ENCODE peak calls at places on chromosomes 12 and 14, in seven cellular contexts. H is AG10803; D is skeletal muscle cell; E is CD4-positive, alpha-beta T cell; X is prostate gland; V is iris pigment epithelial cell; C is K562. O is an unnamed sample.

GRCh38 chr14:81480741-81481140 is 52.9 kb downstream of the SEL1L start:
- DNase-seq in D (no peak), C (no peak), H (no peak), V (no peak), X (no peak), E (no peak), O (no peak)

GRCh38 chr12:62082448-62082847 is 177.8 kb upstream of the USP15 start:
- DNase-seq in C (no peak), X (no peak), E (no peak), H (no peak), V (no peak), D (no peak), O (no peak)

GRCh38 chr12:39380090-39380489 is 62.8 kb downstream of the KIF21A start:
- DNase-seq in X (no peak), H (no peak), D (no peak), C (no peak), E (no peak), V (no peak), O (no peak)

GRCh38 chr12:118063567-118064391 is 2.8 kb upstream of the WSB2 start:
- DNase-seq in H (peak; percentile 53), D (no peak), C (no peak), E (no peak), X (no peak), V (no peak), O (no peak)

GRCh38 chr12:50618864-50619609 is 114.3 kb downstream of the DIP2B start:
- DNase-seq in D (no peak), X (no peak), E (no peak), V (peak; percentile 71), C (no peak), H (no peak), O (no peak)

GRCh38 chr12:109571773-109572505 is 1.4 kb downstream of the MMAB start:
- DNase-seq in H (no peak), D (no peak), C (no peak), X (peak; percentile 43), E (no peak), V (no peak), O (no peak)

GRCh38 chr12:122909442-122910288 is 13.7 kb upstream of the VPS37B start:
- DNase-seq in X (no peak), V (no peak), E (no peak), H (no peak), D (no peak), C (no peak), O (no peak)

GRCh38 chr14:105064721-105065143 is 498 bp downstream of the GPR132 start:
- DNase-seq in V (peak; percentile 32), E (no peak), C (no peak), X (no peak), D (no peak), H (no peak), O (no peak)

GRCh38 chr12:104372048-104372720 is 68.6 kb downstream of the EID3 start:
- DNase-seq in C (no peak), H (no peak), E (peak; percentile 3), D (no peak), X (no peak), V (no peak), O (peak; percentile 37)

GRCh38 chr12:23133471-23133870 is 508.5 kb downstream of the ETNK1 start:
- DNase-seq in E (no peak), D (no peak), C (no peak), H (no peak), X (no peak), V (no peak), O (no peak)

GRCh38 chr12:20268771-20269170 is 99.6 kb upstream of the PDE3A start:
- DNase-seq in E (no peak), D (no peak), X (no peak), V (no peak), C (no peak), H (no peak), O (no peak)

GRCh38 chr14:25381498-25381897 is 331.6 kb upstream of the STXBP6 start:
- DNase-seq in E (no peak), X (no peak), H (no peak), D (no peak), V (no peak), C (peak; percentile 0), O (no peak)

GRCh38 chr12:127559349-127560040 is 707.5 kb upstream of the TMEM132C start:
- DNase-seq in V (peak; percentile 95), X (no peak), C (peak; percentile 45), H (peak; percentile 98), D (peak; percentile 94), E (no peak), O (no peak)

GRCh38 chr12:123141615-123142517 is 9.0 kb downstream of the PITPNM2 start:
- DNase-seq in V (peak; percentile 88), X (no peak), H (peak; percentile 71), C (peak; percentile 44), D (peak; percentile 43), E (no peak), O (peak; percentile 86)

GRCh38 chr12:31740618-31741017 is 11.8 kb upstream of the AMN1 start:
- DNase-seq in H (no peak), X (no peak), C (no peak), D (no peak), E (no peak), V (peak; percentile 23), O (no peak)

GRCh38 chr12:109612975-109613502 is 39.4 kb downstream of the MVK start:
- DNase-seq in X (no peak), E (no peak), D (no peak), V (peak; percentile 22), C (peak; percentile 44), H (peak; percentile 8), O (no peak)

O was measured in lower leg skin.